ENCODE peak calls at places on chromosomes 6 and 20, in seven cellular contexts. I is H1, W is K562, X is GM12891, V is HepG2, O is SK-N-SH, D is GM12878. C is an unnamed sample.

GRCh38 chr20:40961686-40962640 is 66.7 kb upstream of the TOP1 start:
- DNase-seq in I (no peak), W (no peak), X (no peak), V (no peak), O (no peak), D (no peak), C (no peak)

GRCh38 chr20:51640743-51641142 is 98.2 kb upstream of the NFATC2 start:
- DNase-seq in I (no peak), W (no peak), X (no peak), V (no peak), O (no peak), D (no peak), C (no peak)

GRCh38 chr6:16168121-16168520 is 39.2 kb downstream of the MYLIP start:
- DNase-seq in I (no peak), W (no peak), X (no peak), V (no peak), O (no peak), D (no peak), C (no peak)

GRCh38 chr6:42100029-42100901 is 42.2 kb downstream of the C6orf132 start:
- DNase-seq in I (no peak), W (peak), X (no peak), V (peak), O (no peak), D (no peak), C (no peak)

GRCh38 chr6:71288228-71289038 is at the start of gene OGFRL1:
- DNase-seq in I (peak), W (no peak), X (peak), V (peak), O (peak), D (no peak), C (peak)

GRCh38 chr20:15875446-15875845 is 697.8 kb downstream of the KIF16B start:
- DNase-seq in I (no peak), W (no peak), X (no peak), V (no peak), O (no peak), D (no peak), C (no peak)

GRCh38 chr6:21773199-21773974 is 179.8 kb downstream of the SOX4 start:
- DNase-seq in I (no peak), W (no peak), X (no peak), V (no peak), O (no peak), D (no peak), C (no peak)

GRCh38 chr6:98843274-98844243 is 9.2 kb downstream of the POU3F2 start:
- DNase-seq in I (peak), W (no peak), X (no peak), V (no peak), O (no peak), D (no peak), C (no peak)

GRCh38 chr6:6588064-6588923 is at the start of gene LY86:
- DNase-seq in I (no peak), W (no peak), X (no peak), V (no peak), O (no peak), D (peak), C (no peak)

GRCh38 chr6:162973141-162973872 is 245.5 kb downstream of the PACRG start:
- DNase-seq in I (no peak), W (no peak), X (no peak), V (no peak), O (no peak), D (no peak), C (no peak)

GRCh38 chr6:170265655-170266054 is 25.2 kb downstream of the DLL1 start:
- DNase-seq in I (no peak), W (no peak), X (no peak), V (peak), O (no peak), D (no peak), C (no peak)

GRCh38 chr6:7727150-7727950 is 1.5 kb downstream of the BMP6 start:
- DNase-seq in I (peak), W (no peak), X (peak), V (no peak), O (peak), D (no peak), C (peak)

GRCh38 chr6:104612541-104612940 is 247.2 kb downstream of the HACE1 start:
- DNase-seq in I (no peak), W (no peak), X (no peak), V (no peak), O (no peak), D (no peak), C (no peak)
- TF ChIP-seq TAF1 in I (no peak), W (no peak), X (no peak), V (no peak), O (no peak), D (no peak), C (no peak)

DNA sequence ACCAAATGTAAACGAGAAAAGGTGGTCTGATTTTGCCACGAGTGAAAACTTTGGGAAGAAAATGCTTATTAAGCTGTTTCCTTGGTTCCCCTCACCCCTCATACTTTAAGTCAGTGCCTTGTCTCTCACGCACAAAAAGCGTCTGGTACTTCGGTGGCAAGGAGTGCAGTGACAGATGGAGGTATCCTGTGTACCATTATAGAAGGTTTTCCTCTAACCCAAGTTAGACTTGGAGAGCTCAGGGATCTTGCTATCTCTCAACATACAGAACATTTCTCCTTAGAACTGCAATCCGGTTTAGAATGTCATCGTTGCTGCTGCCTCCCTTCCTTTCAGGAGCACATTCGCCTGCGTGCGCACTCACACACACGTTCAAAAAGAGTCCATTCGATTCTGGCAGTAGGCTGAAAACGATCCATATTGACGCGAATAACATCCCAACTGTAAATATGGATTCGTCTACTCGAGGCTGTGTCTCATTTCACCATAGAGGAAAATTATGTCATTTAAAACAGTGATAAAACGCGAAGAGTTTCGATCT is 1.1 kb upstream of the MARCKS start:
- DNase-seq in I (no peak), W (no peak), X (no peak), V (no peak), O (peak), D (no peak), C (no peak)
- TF ChIP-seq TAF1 in I (no peak), W (no peak), X (no peak), V (no peak), O (no peak), D (no peak), C (no peak)

GRCh38 chr6:147776631-147777030 is 268.1 kb downstream of the SAMD5 start:
- DNase-seq in I (no peak), W (no peak), X (no peak), V (no peak), O (no peak), D (no peak), C (no peak)

GRCh38 chr6:147779624-147780023 is 271.1 kb downstream of the SAMD5 start:
- DNase-seq in I (no peak), W (no peak), X (no peak), V (no peak), O (no peak), D (no peak), C (no peak)

GRCh38 chr6:147787407-147787806 is 278.9 kb downstream of the SAMD5 start:
- DNase-seq in I (no peak), W (no peak), X (no peak), V (peak), O (no peak), D (no peak), C (no peak)

GRCh38 chr6:147784371-147784770 is 275.9 kb downstream of the SAMD5 start:
- DNase-seq in I (no peak), W (no peak), X (no peak), V (no peak), O (no peak), D (no peak), C (no peak)

DNA sequence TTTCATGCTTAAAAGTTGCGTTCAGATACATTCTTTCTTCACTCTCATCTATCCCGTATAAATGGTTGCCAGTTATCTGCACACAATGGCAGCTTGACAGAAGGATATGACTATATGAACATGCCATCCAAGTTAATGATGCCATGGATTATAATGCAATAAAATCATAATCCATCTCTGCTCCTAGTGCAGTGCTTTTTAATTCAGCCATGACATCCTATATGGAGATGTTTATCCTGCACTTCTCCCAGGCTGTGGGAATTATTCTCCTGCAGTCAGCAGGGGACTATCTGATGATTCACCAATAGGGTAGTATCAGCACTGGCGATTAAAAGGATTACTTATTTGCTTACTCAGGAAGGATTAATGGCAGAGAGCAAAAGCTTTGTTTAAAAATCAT is 273.8 kb downstream of the SAMD5 start:
- DNase-seq in I (no peak), W (no peak), X (no peak), V (no peak), O (no peak), D (no peak), C (no peak)
- TF ChIP-seq TAF1 in I (no peak), W (no peak), X (no peak), V (no peak), O (no peak), D (no peak), C (no peak)

DNA sequence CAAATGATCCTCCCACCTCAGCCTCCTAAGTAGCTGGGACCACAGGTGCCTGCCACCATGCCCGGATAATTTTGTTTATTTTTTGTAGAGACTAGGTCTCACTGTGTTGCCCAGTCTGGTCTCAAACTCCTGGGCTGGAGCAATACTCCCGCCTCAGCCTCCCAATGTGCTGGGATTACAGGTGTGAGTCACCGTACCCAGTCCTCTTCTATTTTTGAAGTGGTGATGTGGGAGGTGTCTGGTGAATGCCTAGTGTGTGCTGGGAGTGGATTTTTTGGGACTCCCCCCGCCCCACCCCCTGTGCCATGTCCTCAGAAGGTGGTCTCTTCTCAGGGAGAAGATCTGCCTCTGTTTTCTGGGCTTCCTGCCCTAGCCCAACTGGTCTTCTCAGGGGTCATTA is 47.9 kb upstream of the CLDN20 start:
- DNase-seq in I (no peak), W (no peak), X (no peak), V (no peak), O (no peak), D (no peak), C (no peak)
- TF ChIP-seq TAF1 in I (no peak), W (no peak), X (no peak), V (no peak), O (no peak), D (no peak), C (no peak)

GRCh38 chr6:3286641-3287171 is 28.0 kb downstream of the PSMG4 start:
- DNase-seq in I (no peak), W (no peak), X (no peak), V (no peak), O (no peak), D (no peak), C (no peak)
- TF ChIP-seq TAF1 in I (no peak), W (no peak), X (no peak), V (no peak), O (no peak), D (no peak), C (no peak)

C was measured in GM12892.